ENCODE peak calls at places on chromosomes 6 and 20, in six cellular contexts. I, P, N, X, A and Y are unnamed samples. For H3K9me3 and H3K4me1, the result is how much of the 10 kb centered on the place peaks cover.

GRCh38 chr20:44756956-44757355 is 11.3 kb downstream of the KCNK15 start:
- DNase-seq in P (no peak), A (no peak), I (no peak), X (no peak), N (no peak), Y (no peak)

GRCh38 chr6:101509556-101509955 is 116.0 kb downstream of the GRIK2 start:
- DNase-seq in P (no peak), N (no peak), A (peak), X (no peak), I (no peak), Y (no peak)

GRCh38 chr6:132218063-132218696 is 183.1 kb downstream of the MOXD1 start:
- DNase-seq in P (no peak), N (no peak), A (no peak), I (no peak), X (peak), Y (no peak)

GRCh38 chr6:117595099-117595923 is 7.0 kb downstream of the GOPC start:
- DNase-seq in I (no peak), X (no peak), P (no peak), A (no peak), N (no peak), Y (no peak)

GRCh38 chr6:2900221-2900807 is 2.8 kb downstream of the SERPINB9 start:
- DNase-seq in A (no peak), N (no peak), P (no peak), I (no peak), X (no peak), Y (no peak)

GRCh38 chr6:40315055-40315454 is 272.1 kb downstream of the LRFN2 start:
- DNase-seq in A (no peak), N (no peak), P (no peak), I (no peak), X (no peak), Y (no peak)

GRCh38 chr6:10138917-10139316 is 276.0 kb downstream of the TFAP2A start:
- DNase-seq in X (no peak), A (peak), P (no peak), N (no peak), I (no peak), Y (no peak)

GRCh38 chr20:47854687-47855212 is 69.5 kb upstream of the SULF2 start:
- DNase-seq in N (no peak), I (no peak), P (peak), X (peak), A (peak), Y (no peak)

GRCh38 chr6:116518621-116519020 is 7.2 kb downstream of the CALHM5 start:
- DNase-seq in X (no peak), P (no peak), A (no peak), I (no peak), N (no peak), Y (no peak)

GRCh38 chr6:150702675-150703074 is 103.0 kb downstream of the PLEKHG1 start:
- DNase-seq in P (no peak), N (no peak), I (no peak), X (no peak), A (no peak), Y (no peak)

GRCh38 chr6:25755496-25755895 is 954 bp downstream of the SLC17A4 start:
- DNase-seq in A (no peak), X (no peak), P (no peak), I (no peak), N (no peak), Y (no peak)

GRCh38 chr6:30922447-30922852 is 8.4 kb downstream of the VARS2 start:
- DNase-seq in N (no peak), X (no peak), P (no peak), I (no peak), A (no peak), Y (no peak)

DNA sequence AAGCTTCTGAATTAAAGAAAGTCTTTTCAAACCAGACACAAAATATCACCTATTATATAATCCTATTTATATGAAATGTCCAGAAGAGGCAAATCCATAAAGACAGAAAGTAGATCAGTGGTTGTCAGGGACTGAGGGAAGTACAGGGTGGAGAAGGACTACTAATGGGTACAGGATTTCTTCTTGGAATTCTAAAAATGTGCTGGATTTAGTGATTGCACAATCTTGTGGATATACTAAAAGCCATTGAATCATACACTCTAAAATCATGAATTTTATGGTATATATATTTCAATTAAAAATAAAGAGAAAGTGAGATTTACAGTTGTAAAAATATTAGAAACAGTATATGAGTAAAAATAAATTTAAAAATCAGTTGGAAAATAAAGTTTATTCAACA is 18.7 kb upstream of the MC3R start:
- DNase-seq in A (no peak), I (no peak), N (no peak), P (no peak), X (no peak), Y (no peak)
- H3K9me3 ChIP-seq in A (under half), I (under half), N (under half), P (under half), X (under half), Y (under half)

GRCh38 chr20:62949887-62950286 is 2.6 kb upstream of the SLC17A9 start:
- DNase-seq in N (no peak), X (no peak), A (no peak), I (no peak), P (no peak), Y (no peak)

GRCh38 chr20:62949153-62949821 is 3.2 kb upstream of the SLC17A9 start:
- DNase-seq in N (no peak), P (no peak), I (no peak), A (peak), X (no peak), Y (peak)

GRCh38 chr20:62951896-62952372 is 575 bp upstream of the SLC17A9 start:
- DNase-seq in P (no peak), A (no peak), X (no peak), I (no peak), N (no peak), Y (no peak)

GRCh38 chr20:62951143-62951895 is 1.2 kb upstream of the SLC17A9 start:
- DNase-seq in I (no peak), A (no peak), P (no peak), X (no peak), N (no peak), Y (no peak)

DNA sequence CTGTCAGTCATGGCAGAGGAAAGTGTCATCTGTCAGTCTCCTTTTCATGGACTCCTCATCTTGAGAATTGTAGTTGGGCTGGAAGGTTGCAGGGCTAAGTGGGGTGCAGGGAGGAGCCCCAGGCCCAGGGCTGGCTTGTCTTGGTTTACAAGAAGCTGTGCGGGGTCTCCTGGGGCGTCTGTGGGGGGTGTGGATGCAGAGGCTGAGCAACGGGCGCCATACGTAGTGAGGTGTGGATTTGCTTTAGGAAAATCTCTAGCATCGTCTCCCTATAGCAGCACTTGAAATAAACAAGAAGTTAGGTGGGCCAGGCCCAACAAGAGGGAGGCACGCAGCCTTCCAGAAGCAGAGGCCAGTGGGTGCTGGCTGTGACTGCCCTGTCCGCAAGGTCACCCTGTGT is 1.8 kb upstream of the SLC17A9 start:
- DNase-seq in A (no peak), N (no peak), P (no peak), X (no peak), I (no peak), Y (no peak)
- H3K4me3 ChIP-seq in A (no peak), N (no peak), P (no peak), X (no peak), I (no peak), Y (no peak)

DNA sequence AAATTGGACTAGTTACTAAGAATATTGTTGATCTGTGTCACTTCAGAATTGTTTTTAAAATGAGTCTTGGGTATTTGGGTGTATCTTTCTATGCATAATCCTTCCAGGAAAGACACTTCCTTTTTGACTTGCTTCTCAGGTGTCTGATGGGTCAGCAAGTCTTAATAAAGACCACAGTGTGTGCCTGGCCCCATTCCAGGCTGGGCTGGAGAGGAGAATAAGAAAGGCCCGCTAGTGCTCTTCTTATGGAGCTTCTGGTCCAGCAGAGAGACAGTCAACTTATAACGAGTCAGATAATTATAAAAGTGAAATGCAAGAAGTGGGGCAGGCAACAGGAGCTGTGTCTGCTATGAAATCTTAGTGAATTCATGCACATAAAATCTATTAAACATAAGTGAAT is 42.5 kb downstream of the RNF144B start:
- DNase-seq in N (no peak), X (no peak), P (no peak), I (no peak), A (no peak), Y (no peak)
- H3K4me1 ChIP-seq in N (under half), X (under half), P (under half), I (under half), A (under half), Y (under half)

DNA sequence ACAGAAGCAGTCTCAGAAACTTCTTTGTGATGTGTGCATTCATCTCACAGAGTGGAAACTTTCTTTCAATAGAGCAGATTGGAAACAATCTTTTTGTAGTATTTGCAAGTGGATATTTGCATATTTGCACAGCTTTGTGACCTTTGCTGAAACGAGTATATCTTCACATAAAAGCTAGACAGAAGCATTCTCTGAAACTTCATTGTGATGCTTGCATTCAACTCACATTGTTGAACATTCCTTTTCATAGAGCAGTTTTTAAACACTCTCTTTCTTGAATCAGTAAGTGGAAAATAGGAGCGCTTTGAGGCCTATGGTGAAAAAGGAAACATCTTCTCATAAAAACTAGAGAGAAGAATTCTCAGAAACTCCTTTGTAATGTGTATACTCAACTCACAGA is 657.9 kb upstream of the ZNF337 start:
- DNase-seq in P (no peak), N (no peak), A (no peak), I (no peak), X (no peak), Y (no peak)
- H3K9me3 ChIP-seq in P (under half), N (under half), A (under half), I (under half), X (under half), Y (under half)

DNA sequence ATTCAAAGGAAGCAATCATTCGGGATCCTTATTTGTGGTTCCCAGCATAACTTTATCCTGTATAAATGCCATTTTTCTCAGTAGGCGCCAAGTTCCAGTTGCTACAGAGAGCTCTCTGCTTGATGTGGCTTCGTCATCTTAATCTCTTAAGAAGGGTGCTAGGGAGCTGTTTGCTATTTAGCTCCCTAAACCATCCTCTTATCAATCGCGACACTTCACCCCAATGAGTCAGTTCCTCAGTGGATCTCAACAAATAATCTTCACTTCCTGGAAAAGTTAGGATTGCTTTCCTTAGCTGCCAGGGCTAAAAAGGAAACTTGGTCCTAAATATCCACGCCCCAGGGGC is 1.3 kb upstream of the NKAIN2 start:
- DNase-seq in X (no peak), A (no peak), N (no peak), P (no peak), I (no peak), Y (no peak)
- H3K4me3 ChIP-seq in X (no peak), A (no peak), N (no peak), P (peak), I (no peak), Y (no peak)

GRCh38 chr6:111810321-111811235 is 62.7 kb downstream of the FYN start:
- DNase-seq in P (no peak), I (peak), X (no peak), N (no peak), A (no peak), Y (no peak)

GRCh38 chr6:111806561-111807497 is 66.4 kb downstream of the FYN start:
- DNase-seq in I (no peak), X (no peak), P (no peak), N (no peak), A (no peak), Y (no peak)

GRCh38 chr6:111809264-111809663 is 64.0 kb downstream of the FYN start:
- DNase-seq in X (no peak), N (no peak), I (no peak), P (no peak), A (no peak), Y (no peak)

GRCh38 chr6:111805511-111806181 is 67.6 kb downstream of the FYN start:
- DNase-seq in P (peak), A (no peak), N (no peak), X (no peak), I (no peak), Y (no peak)

DNA sequence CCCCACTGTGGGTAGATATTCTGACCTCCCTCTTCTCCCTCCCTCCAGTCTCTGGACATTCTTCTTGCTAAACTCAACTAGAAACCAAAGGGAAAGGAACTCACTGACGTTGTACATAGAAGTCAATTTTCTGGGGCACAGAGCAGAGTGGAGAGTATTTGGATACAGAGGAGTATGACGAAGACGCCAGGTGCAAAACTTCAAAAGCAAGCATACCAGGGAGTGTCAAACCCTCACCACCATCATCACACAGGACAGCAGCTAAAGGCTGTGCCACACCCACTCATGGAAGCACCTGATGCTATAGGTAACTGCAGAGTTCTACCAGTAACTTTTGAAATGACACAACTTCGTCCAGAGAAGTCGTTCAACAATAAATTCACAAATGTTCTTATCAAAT is 64.8 kb downstream of the FYN start:
- DNase-seq in A (no peak), P (no peak), I (peak), X (no peak), N (no peak), Y (no peak)
- H3K4me1 ChIP-seq in A (under half), P (under half), I (half or more), X (under half), N (half or more), Y (half or more)

GRCh38 chr20:62105592-62105991 is 16.7 kb upstream of the LSM14B start:
- DNase-seq in P (no peak), A (no peak), X (no peak), I (no peak), N (no peak), Y (no peak)
- H3K9me3 ChIP-seq in P (under half), A (half or more), X (under half), I (under half), N (under half), Y (under half)

GRCh38 chr6:32109114-32109764 is at the start of gene TNXB:
- DNase-seq in A (no peak), I (no peak), P (no peak), N (no peak), X (no peak), Y (no peak)
- H3K4me3 ChIP-seq in A (no peak), I (no peak), P (no peak), N (no peak), X (no peak), Y (no peak)

GRCh38 chr6:13813621-13814175 is 659 bp downstream of the MCUR1 start:
- DNase-seq in N (peak), A (peak), X (peak), I (no peak), P (peak), Y (no peak)
- H3K4me1 ChIP-seq in N (under half), A (under half), X (under half), I (under half), P (under half), Y (under half)